ENCODE peak calls at places on chromosomes 12 and 14, in five cellular contexts. One of them, this sample, is unnamed.

GRCh38 chr12:5466521-5466960 is 34.6 kb downstream of the NTF3 start:
- DNase-seq in RPMI8226: no peak
- DNase-seq in NCI-H345: no peak
- DNase-seq in ELR: no peak
- DNase-seq in AG09309: peak
- DNase-seq in this sample: no peak

GRCh38 chr14:68981124-68981523 is 2.0 kb upstream of the ACTN1 start:
- DNase-seq in RPMI8226: no peak
- DNase-seq in NCI-H345: no peak
- DNase-seq in ELR: peak
- DNase-seq in AG09309: no peak
- DNase-seq in this sample: no peak

GRCh38 chr12:53067993-53068770 is 11.0 kb downstream of the SPRYD3 start:
- DNase-seq in RPMI8226: no peak
- DNase-seq in NCI-H345: no peak
- DNase-seq in ELR: no peak
- DNase-seq in AG09309: no peak
- DNase-seq in this sample: peak

GRCh38 chr12:91718326-91718725 is 427.3 kb downstream of the BTG1 start:
- DNase-seq in RPMI8226: no peak
- DNase-seq in NCI-H345: no peak
- DNase-seq in ELR: no peak
- DNase-seq in AG09309: no peak
- DNase-seq in this sample: no peak

GRCh38 chr14:38999949-39000348 is 103.1 kb downstream of the SEC23A start:
- DNase-seq in RPMI8226: no peak
- DNase-seq in NCI-H345: no peak
- DNase-seq in ELR: no peak
- DNase-seq in AG09309: no peak
- DNase-seq in this sample: no peak

GRCh38 chr14:99576761-99577705 is 27.0 kb downstream of the CCDC85C start:
- DNase-seq in RPMI8226: no peak
- DNase-seq in NCI-H345: no peak
- DNase-seq in ELR: no peak
- DNase-seq in AG09309: no peak
- DNase-seq in this sample: no peak

GRCh38 chr12:20410746-20411145 is 42.4 kb downstream of the PDE3A start:
- DNase-seq in RPMI8226: no peak
- DNase-seq in NCI-H345: no peak
- DNase-seq in ELR: no peak
- DNase-seq in AG09309: no peak
- DNase-seq in this sample: no peak

GRCh38 chr14:39376671-39377403 is 55.4 kb downstream of the FBXO33 start:
- DNase-seq in RPMI8226: no peak
- DNase-seq in NCI-H345: no peak
- DNase-seq in ELR: peak
- DNase-seq in AG09309: no peak
- DNase-seq in this sample: no peak

GRCh38 chr12:110555509-110556406 is 27.4 kb downstream of the PPTC7 start:
- DNase-seq in RPMI8226: no peak
- DNase-seq in NCI-H345: no peak
- DNase-seq in ELR: peak
- DNase-seq in AG09309: peak
- DNase-seq in this sample: no peak

GRCh38 chr14:91387135-91387849 is 30.3 kb downstream of the CCDC88C start:
- DNase-seq in RPMI8226: no peak
- DNase-seq in NCI-H345: no peak
- DNase-seq in ELR: no peak
- DNase-seq in AG09309: no peak
- DNase-seq in this sample: peak

GRCh38 chr12:123050331-123050809 is 69.9 kb downstream of the ARL6IP4 start:
- DNase-seq in RPMI8226: no peak
- DNase-seq in NCI-H345: no peak
- DNase-seq in ELR: peak
- DNase-seq in AG09309: no peak
- DNase-seq in this sample: no peak

GRCh38 chr12:23014749-23015148 is 389.8 kb downstream of the ETNK1 start:
- DNase-seq in RPMI8226: no peak
- DNase-seq in NCI-H345: no peak
- DNase-seq in ELR: no peak
- DNase-seq in AG09309: no peak
- DNase-seq in this sample: no peak

GRCh38 chr12:40634431-40635131 is 57.7 kb upstream of the CNTN1 start:
- DNase-seq in RPMI8226: no peak
- DNase-seq in NCI-H345: no peak
- DNase-seq in ELR: no peak
- DNase-seq in AG09309: no peak
- DNase-seq in this sample: no peak

GRCh38 chr12:68080577-68080976 is 79.0 kb downstream of the IFNG start:
- DNase-seq in RPMI8226: no peak
- DNase-seq in NCI-H345: no peak
- DNase-seq in ELR: no peak
- DNase-seq in AG09309: no peak
- DNase-seq in this sample: no peak

GRCh38 chr12:98724384-98725155 is 79.5 kb downstream of the APAF1 start:
- DNase-seq in RPMI8226: no peak
- DNase-seq in NCI-H345: no peak
- DNase-seq in ELR: no peak
- DNase-seq in AG09309: no peak
- DNase-seq in this sample: no peak